ENCODE peak calls at places on chromosomes 5 and 9, in nine cellular contexts. S, L, A, G, U, R, D, K and C are unnamed samples.
A peak's percentile ranks its signal among the peaks of the same experiment; 100 is the strongest.

GRCh38 chr9:136108648-136109266 is 9.9 kb downstream of the TMEM250 start:
- DNase-seq in S (no peak), D (no peak), A (no peak), U (no peak), R (no peak), L (no peak), K (no peak), G (no peak), C (no peak)

GRCh38 chr5:42547146-42547545 is 123.9 kb downstream of the GHR start:
- DNase-seq in D (no peak), R (peak; percentile 44), K (no peak), A (no peak), U (no peak), G (no peak), L (no peak), S (no peak), C (no peak)

GRCh38 chr5:148898413-148899075 is 72.1 kb downstream of the ADRB2 start:
- DNase-seq in G (no peak), K (no peak), D (no peak), U (no peak), L (no peak), A (no peak), R (no peak), S (no peak), C (no peak)

GRCh38 chr9:34380034-34380510 is 3.4 kb upstream of the MYORG start:
- DNase-seq in S (no peak), A (no peak), L (no peak), K (no peak), U (no peak), D (no peak), R (no peak), G (no peak), C (no peak)

GRCh38 chr5:60023255-60023654 is 129.7 kb upstream of the PDE4D start:
- DNase-seq in R (no peak), U (no peak), S (no peak), D (no peak), L (no peak), A (no peak), G (no peak), K (no peak), C (no peak)

GRCh38 chr5:145574889-145575573 is 260.1 kb downstream of the PRELID2 start:
- DNase-seq in U (no peak), G (no peak), A (no peak), D (no peak), R (no peak), K (no peak), S (no peak), L (no peak), C (no peak)

GRCh38 chr5:119417891-119418781 is 34.2 kb upstream of the HSD17B4 start:
- DNase-seq in D (no peak), G (no peak), R (peak; percentile 85), L (no peak), A (no peak), K (no peak), U (no peak), S (no peak), C (no peak)

GRCh38 chr5:57318251-57318650 is 144.4 kb downstream of the GPBP1 start:
- DNase-seq in L (no peak), D (no peak), U (no peak), G (no peak), R (no peak), S (no peak), K (no peak), A (no peak), C (no peak)

GRCh38 chr9:121720311-121720991 is 69.0 kb downstream of the DAB2IP start:
- DNase-seq in D (no peak), U (no peak), A (no peak), K (no peak), L (no peak), R (no peak), S (no peak), G (no peak), C (no peak)

GRCh38 chr9:99833735-99834134 is 12.1 kb downstream of the NR4A3 start:
- DNase-seq in U (no peak), R (no peak), D (no peak), G (no peak), S (no peak), K (no peak), L (no peak), A (no peak), C (no peak)

GRCh38 chr5:113380299-113381014 is 54.3 kb downstream of the TSSK1B start:
- DNase-seq in D (no peak), A (no peak), G (no peak), K (no peak), U (no peak), R (peak; percentile 51), L (no peak), S (no peak), C (no peak)

GRCh38 chr5:90644132-90644531 is 85.5 kb downstream of the ADGRV1 start:
- DNase-seq in S (no peak), L (no peak), R (no peak), U (no peak), D (no peak), K (no peak), A (no peak), G (no peak), C (no peak)

GRCh38 chr9:128845186-128845931 is 15.8 kb upstream of the SPOUT1 start:
- DNase-seq in A (no peak), R (no peak), D (peak; percentile 34), G (no peak), U (no peak), K (no peak), S (no peak), L (no peak), C (peak; percentile 93)

GRCh38 chr9:111662851-111663823 is 1.7 kb downstream of the GNG10 start:
- DNase-seq in D (no peak), G (no peak), K (no peak), A (no peak), S (no peak), U (no peak), L (no peak), R (no peak), C (no peak)

GRCh38 chr9:137427454-137428310 is 4.5 kb downstream of the NOXA1 start:
- DNase-seq in G (no peak), U (no peak), A (no peak), R (no peak), D (no peak), K (no peak), L (no peak), S (no peak), C (no peak)

GRCh38 chr9:4196376-4196775 is 103.5 kb downstream of the GLIS3 start:
- DNase-seq in U (no peak), R (no peak), S (no peak), D (no peak), L (no peak), K (no peak), A (no peak), G (no peak), C (no peak)

GRCh38 chr5:99061711-99062110 is 132.9 kb upstream of the CHD1 start:
- DNase-seq in U (no peak), D (no peak), L (no peak), K (no peak), R (no peak), S (no peak), A (no peak), G (no peak), C (no peak)

GRCh38 chr5:124910354-124911016 is 164.0 kb upstream of the ZNF608 start:
- DNase-seq in U (no peak), R (no peak), K (no peak), D (no peak), G (no peak), S (no peak), L (no peak), A (no peak), C (no peak)

GRCh38 chr9:92350129-92350739 is 24.5 kb downstream of the CENPP start:
- DNase-seq in G (no peak), A (no peak), U (no peak), R (peak; percentile 77), L (no peak), K (no peak), D (no peak), S (no peak), C (no peak)

GRCh38 chr5:131209506-131210191 is 38.9 kb downstream of the LYRM7 start:
- DNase-seq in U (no peak), A (no peak), K (no peak), L (peak; percentile 40), R (no peak), S (no peak), D (peak; percentile 83), G (peak; percentile 15), C (no peak)

GRCh38 chr5:115432691-115433090 is 111.9 kb downstream of the FEM1C start:
- DNase-seq in U (no peak), D (no peak), G (no peak), S (no peak), L (no peak), R (no peak), A (no peak), K (no peak), C (peak; percentile 45)

GRCh38 chr9:130839237-130840111 is 4.4 kb downstream of the ABL1 start:
- DNase-seq in R (no peak), D (no peak), K (no peak), L (no peak), A (no peak), U (peak; percentile 70), S (no peak), G (no peak), C (no peak)

GRCh38 chr5:81315336-81315735 is 13.9 kb downstream of the ZCCHC9 start:
- DNase-seq in A (no peak), S (no peak), D (no peak), U (no peak), R (peak; percentile 30), K (no peak), G (no peak), L (no peak), C (no peak)

GRCh38 chr9:21432640-21433425 is 7.4 kb upstream of the IFNA1 start:
- DNase-seq in D (no peak), L (no peak), R (no peak), U (no peak), G (no peak), K (no peak), S (no peak), A (no peak), C (no peak)

GRCh38 chr9:96187108-96187695 is 114.8 kb downstream of the HSD17B3 start:
- DNase-seq in D (no peak), K (no peak), S (no peak), L (no peak), G (no peak), A (no peak), R (no peak), U (no peak), C (no peak)

GRCh38 chr5:8844847-8845246 is 701.0 kb downstream of the SEMA5A start:
- DNase-seq in G (no peak), L (no peak), A (no peak), K (no peak), R (peak; percentile 53), D (no peak), S (no peak), U (no peak), C (no peak)

GRCh38 chr9:19410594-19410993 is 1.8 kb downstream of the ACER2 start:
- DNase-seq in A (no peak), U (no peak), K (no peak), R (no peak), S (no peak), G (no peak), D (no peak), L (no peak), C (no peak)

GRCh38 chr5:59115345-59115744 is 532.5 kb downstream of the RAB3C start:
- DNase-seq in U (no peak), L (no peak), S (no peak), K (no peak), D (no peak), G (no peak), R (peak; percentile 46), A (no peak), C (no peak)

GRCh38 chr9:113590991-113591898 is 127.7 kb downstream of the RGS3 start:
- DNase-seq in A (peak; percentile 27), K (peak; percentile 26), D (peak; percentile 47), S (peak; percentile 90), G (no peak), U (no peak), R (peak; percentile 85), L (peak; percentile 63), C (no peak)

GRCh38 chr9:106588601-106589000 is 274.4 kb upstream of the ZNF462 start:
- DNase-seq in D (no peak), S (no peak), R (peak; percentile 1), L (no peak), U (no peak), K (no peak), A (no peak), G (no peak), C (no peak)

GRCh38 chr5:168266016-168266415 is 25.4 kb upstream of the WWC1 start:
- DNase-seq in L (no peak), S (no peak), U (no peak), A (no peak), R (no peak), K (no peak), G (no peak), D (no peak), C (no peak)